ENCODE peak calls at places on chromosomes 16 and 17, in nine cellular contexts. One of them, this sample, is unnamed.

GRCh38 chr17:78781339-78782304 is at the start of gene CYTH1:
- DNase-seq in SK-N-SH: peak; percentile 75
- DNase-seq in breast epithelium: no peak
- DNase-seq in AG09319: no peak
- DNase-seq in WTC11: peak; percentile 59
- DNase-seq in heart left ventricle: peak; percentile 54
- DNase-seq in type B pancreatic cell: no peak
- DNase-seq in Peyer's patch: peak; percentile 77
- DNase-seq in mammary epithelial cell: peak; percentile 26
- DNase-seq in this sample: no peak

GRCh38 chr16:89020068-89020924 is 43.3 kb upstream of the CBFA2T3 start:
- DNase-seq in SK-N-SH: no peak
- DNase-seq in breast epithelium: no peak
- DNase-seq in AG09319: no peak
- DNase-seq in WTC11: no peak
- DNase-seq in heart left ventricle: no peak
- DNase-seq in type B pancreatic cell: no peak
- DNase-seq in Peyer's patch: no peak
- DNase-seq in mammary epithelial cell: no peak
- DNase-seq in this sample: no peak

GRCh38 chr16:29915590-29916247 is 10.3 kb downstream of the KCTD13 start:
- DNase-seq in SK-N-SH: no peak
- DNase-seq in breast epithelium: no peak
- DNase-seq in AG09319: no peak
- DNase-seq in WTC11: no peak
- DNase-seq in heart left ventricle: no peak
- DNase-seq in type B pancreatic cell: no peak
- DNase-seq in Peyer's patch: no peak
- DNase-seq in mammary epithelial cell: peak; percentile 85
- DNase-seq in this sample: no peak

GRCh38 chr17:55320594-55321506 is 56.1 kb downstream of the HLF start:
- DNase-seq in SK-N-SH: no peak
- DNase-seq in breast epithelium: peak; percentile 96
- DNase-seq in AG09319: no peak
- DNase-seq in WTC11: no peak
- DNase-seq in heart left ventricle: no peak
- DNase-seq in type B pancreatic cell: no peak
- DNase-seq in Peyer's patch: no peak
- DNase-seq in mammary epithelial cell: peak; percentile 65
- DNase-seq in this sample: no peak

GRCh38 chr17:14637260-14637659 is 336.4 kb downstream of the HS3ST3B1 start:
- DNase-seq in SK-N-SH: no peak
- DNase-seq in breast epithelium: no peak
- DNase-seq in AG09319: no peak
- DNase-seq in WTC11: no peak
- DNase-seq in heart left ventricle: no peak
- DNase-seq in type B pancreatic cell: no peak
- DNase-seq in Peyer's patch: no peak
- DNase-seq in mammary epithelial cell: no peak
- DNase-seq in this sample: no peak

GRCh38 chr17:78250891-78251772 is 19.7 kb downstream of the TMEM235 start:
- DNase-seq in SK-N-SH: peak; percentile 99
- DNase-seq in breast epithelium: peak; percentile 73
- DNase-seq in AG09319: peak; percentile 66
- DNase-seq in WTC11: peak; percentile 96
- DNase-seq in heart left ventricle: peak; percentile 84
- DNase-seq in type B pancreatic cell: peak; percentile 94
- DNase-seq in Peyer's patch: peak; percentile 90
- DNase-seq in mammary epithelial cell: peak; percentile 81
- DNase-seq in this sample: peak; percentile 97

GRCh38 chr17:50396261-50397110 is 837 bp downstream of the LRRC59 start:
- DNase-seq in SK-N-SH: peak; percentile 58
- DNase-seq in breast epithelium: peak; percentile 31
- DNase-seq in AG09319: peak; percentile 35
- DNase-seq in WTC11: no peak
- DNase-seq in heart left ventricle: no peak
- DNase-seq in type B pancreatic cell: no peak
- DNase-seq in Peyer's patch: peak; percentile 74
- DNase-seq in mammary epithelial cell: peak; percentile 68
- DNase-seq in this sample: no peak

GRCh38 chr17:45230410-45230786 is 8.7 kb downstream of the FMNL1 start:
- DNase-seq in SK-N-SH: no peak
- DNase-seq in breast epithelium: no peak
- DNase-seq in AG09319: no peak
- DNase-seq in WTC11: no peak
- DNase-seq in heart left ventricle: no peak
- DNase-seq in type B pancreatic cell: no peak
- DNase-seq in Peyer's patch: no peak
- DNase-seq in mammary epithelial cell: no peak
- DNase-seq in this sample: no peak

GRCh38 chr17:46841561-46842379 is 9.6 kb upstream of the WNT9B start:
- DNase-seq in SK-N-SH: peak; percentile 96
- DNase-seq in breast epithelium: no peak
- DNase-seq in AG09319: no peak
- DNase-seq in WTC11: peak; percentile 78
- DNase-seq in heart left ventricle: no peak
- DNase-seq in type B pancreatic cell: no peak
- DNase-seq in Peyer's patch: no peak
- DNase-seq in mammary epithelial cell: no peak
- DNase-seq in this sample: no peak

GRCh38 chr17:78879679-78880186 is 23.3 kb downstream of the CEP295NL start:
- DNase-seq in SK-N-SH: peak; percentile 76
- DNase-seq in breast epithelium: peak; percentile 57
- DNase-seq in AG09319: peak; percentile 87
- DNase-seq in WTC11: no peak
- DNase-seq in heart left ventricle: peak; percentile 91
- DNase-seq in type B pancreatic cell: no peak
- DNase-seq in Peyer's patch: peak; percentile 64
- DNase-seq in mammary epithelial cell: peak; percentile 13
- DNase-seq in this sample: no peak

GRCh38 chr17:41610965-41611640 is 1.5 kb downstream of the KRT16 start:
- DNase-seq in SK-N-SH: no peak
- DNase-seq in breast epithelium: no peak
- DNase-seq in AG09319: no peak
- DNase-seq in WTC11: no peak
- DNase-seq in heart left ventricle: no peak
- DNase-seq in type B pancreatic cell: no peak
- DNase-seq in Peyer's patch: no peak
- DNase-seq in mammary epithelial cell: no peak
- DNase-seq in this sample: no peak

GRCh38 chr17:65229596-65229995 is 92.4 kb downstream of the RGS9 start:
- DNase-seq in SK-N-SH: no peak
- DNase-seq in breast epithelium: no peak
- DNase-seq in AG09319: no peak
- DNase-seq in WTC11: no peak
- DNase-seq in heart left ventricle: no peak
- DNase-seq in type B pancreatic cell: no peak
- DNase-seq in Peyer's patch: no peak
- DNase-seq in mammary epithelial cell: no peak
- DNase-seq in this sample: no peak

GRCh38 chr16:66401610-66402009 is 25.5 kb upstream of the BEAN1 start:
- DNase-seq in SK-N-SH: no peak
- DNase-seq in breast epithelium: no peak
- DNase-seq in AG09319: no peak
- DNase-seq in WTC11: no peak
- DNase-seq in heart left ventricle: no peak
- DNase-seq in type B pancreatic cell: no peak
- DNase-seq in Peyer's patch: peak; percentile 18
- DNase-seq in mammary epithelial cell: no peak
- DNase-seq in this sample: peak; percentile 69

GRCh38 chr17:40545660-40546059 is 19.6 kb downstream of the CCR7 start:
- DNase-seq in SK-N-SH: no peak
- DNase-seq in breast epithelium: peak; percentile 15
- DNase-seq in AG09319: no peak
- DNase-seq in WTC11: peak; percentile 6
- DNase-seq in heart left ventricle: peak; percentile 11
- DNase-seq in type B pancreatic cell: no peak
- DNase-seq in Peyer's patch: peak; percentile 44
- DNase-seq in mammary epithelial cell: no peak
- DNase-seq in this sample: no peak

GRCh38 chr16:69118468-69118867 is 13.0 kb downstream of the HAS3 start:
- DNase-seq in SK-N-SH: no peak
- DNase-seq in breast epithelium: no peak
- DNase-seq in AG09319: no peak
- DNase-seq in WTC11: no peak
- DNase-seq in heart left ventricle: no peak
- DNase-seq in type B pancreatic cell: no peak
- DNase-seq in Peyer's patch: no peak
- DNase-seq in mammary epithelial cell: no peak
- DNase-seq in this sample: no peak

GRCh38 chr17:6853764-6854442 is 22.4 kb upstream of the TEKT1 start:
- DNase-seq in SK-N-SH: no peak
- DNase-seq in breast epithelium: no peak
- DNase-seq in AG09319: no peak
- DNase-seq in WTC11: peak; percentile 64
- DNase-seq in heart left ventricle: no peak
- DNase-seq in type B pancreatic cell: no peak
- DNase-seq in Peyer's patch: no peak
- DNase-seq in mammary epithelial cell: peak; percentile 79
- DNase-seq in this sample: no peak
- TF ChIP-seq CTCF in SK-N-SH: peak; percentile 45
- TF ChIP-seq CTCF in breast epithelium: peak; percentile 23
- TF ChIP-seq CTCF in AG09319: peak; percentile 18
- TF ChIP-seq CTCF in WTC11: peak; percentile 72
- TF ChIP-seq CTCF in heart left ventricle: no peak
- TF ChIP-seq CTCF in type B pancreatic cell: peak; percentile 57
- TF ChIP-seq CTCF in Peyer's patch: no peak
- TF ChIP-seq CTCF in mammary epithelial cell: peak; percentile 55
- TF ChIP-seq CTCF in this sample: peak; percentile 13

DNA sequence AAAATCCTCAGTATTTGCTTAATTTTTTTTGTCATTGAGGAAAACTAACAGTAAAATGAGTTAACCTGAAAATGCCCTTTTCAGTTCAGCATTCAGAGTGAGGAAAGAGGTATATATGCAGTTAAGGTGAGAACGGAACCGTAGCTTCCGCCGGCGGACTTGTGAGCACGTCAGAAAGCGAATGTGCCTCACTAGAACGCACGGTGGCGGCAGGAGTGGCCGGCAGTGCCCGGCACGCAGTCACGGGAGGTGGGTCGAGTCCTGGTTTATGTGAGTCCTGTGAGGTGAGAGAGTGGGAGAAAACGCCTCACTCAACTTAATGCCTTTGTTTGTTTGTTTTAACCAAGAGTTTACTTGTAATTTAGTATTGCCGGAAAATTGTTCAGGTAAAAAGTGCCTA is 6.1 kb downstream of the SEC14L1 start:
- DNase-seq in SK-N-SH: no peak
- DNase-seq in breast epithelium: no peak
- DNase-seq in AG09319: no peak
- DNase-seq in WTC11: peak; percentile 33
- DNase-seq in heart left ventricle: peak; percentile 60
- DNase-seq in type B pancreatic cell: no peak
- DNase-seq in Peyer's patch: peak; percentile 84
- DNase-seq in mammary epithelial cell: no peak
- DNase-seq in this sample: no peak
- TF ChIP-seq CTCF in SK-N-SH: no peak
- TF ChIP-seq CTCF in breast epithelium: no peak
- TF ChIP-seq CTCF in AG09319: no peak
- TF ChIP-seq CTCF in WTC11: no peak
- TF ChIP-seq CTCF in heart left ventricle: peak; percentile 18
- TF ChIP-seq CTCF in type B pancreatic cell: no peak
- TF ChIP-seq CTCF in Peyer's patch: no peak
- TF ChIP-seq CTCF in mammary epithelial cell: no peak
- TF ChIP-seq CTCF in this sample: no peak

GRCh38 chr16:50940275-50940854 is 198.5 kb downstream of the CYLD start:
- DNase-seq in SK-N-SH: no peak
- DNase-seq in breast epithelium: no peak
- DNase-seq in AG09319: no peak
- DNase-seq in WTC11: no peak
- DNase-seq in heart left ventricle: no peak
- DNase-seq in type B pancreatic cell: no peak
- DNase-seq in Peyer's patch: no peak
- DNase-seq in mammary epithelial cell: no peak
- DNase-seq in this sample: no peak
- TF ChIP-seq CTCF in SK-N-SH: no peak
- TF ChIP-seq CTCF in breast epithelium: no peak
- TF ChIP-seq CTCF in AG09319: no peak
- TF ChIP-seq CTCF in WTC11: no peak
- TF ChIP-seq CTCF in heart left ventricle: no peak
- TF ChIP-seq CTCF in type B pancreatic cell: no peak
- TF ChIP-seq CTCF in Peyer's patch: no peak
- TF ChIP-seq CTCF in mammary epithelial cell: no peak
- TF ChIP-seq CTCF in this sample: no peak

GRCh38 chr17:38868968-38869646 is 751 bp upstream of the LASP1 start:
- DNase-seq in SK-N-SH: peak; percentile 81
- DNase-seq in breast epithelium: peak; percentile 94
- DNase-seq in AG09319: peak; percentile 84
- DNase-seq in WTC11: peak; percentile 95
- DNase-seq in heart left ventricle: peak; percentile 90
- DNase-seq in type B pancreatic cell: peak; percentile 97
- DNase-seq in Peyer's patch: peak; percentile 96
- DNase-seq in mammary epithelial cell: peak; percentile 84
- DNase-seq in this sample: peak; percentile 97
- TF ChIP-seq CTCF in SK-N-SH: peak; percentile 52
- TF ChIP-seq CTCF in breast epithelium: no peak
- TF ChIP-seq CTCF in AG09319: peak; percentile 30
- TF ChIP-seq CTCF in WTC11: no peak
- TF ChIP-seq CTCF in heart left ventricle: peak; percentile 61
- TF ChIP-seq CTCF in type B pancreatic cell: peak; percentile 16
- TF ChIP-seq CTCF in Peyer's patch: no peak
- TF ChIP-seq CTCF in mammary epithelial cell: peak; percentile 7
- TF ChIP-seq CTCF in this sample: peak; percentile 37

DNA sequence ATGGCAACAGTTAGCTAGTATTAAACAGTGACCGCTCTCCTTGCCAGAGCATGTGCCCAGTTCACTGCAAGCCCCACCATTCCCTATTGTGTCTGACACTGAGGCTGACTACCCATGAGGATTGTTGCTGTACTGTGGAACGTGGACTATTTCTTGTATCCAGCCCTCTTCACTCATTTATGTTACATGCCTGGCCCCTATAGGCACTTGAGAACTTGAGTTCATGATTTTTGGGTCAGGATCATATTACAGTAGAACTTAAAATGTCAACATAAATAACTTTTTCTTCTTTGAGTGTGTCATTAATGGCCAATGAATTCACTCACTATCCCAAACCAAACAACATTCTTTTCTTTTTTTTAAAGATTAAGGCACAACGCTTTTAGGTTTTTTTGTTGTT is 55.7 kb downstream of the LYRM1 start:
- DNase-seq in SK-N-SH: no peak
- DNase-seq in breast epithelium: no peak
- DNase-seq in AG09319: no peak
- DNase-seq in WTC11: no peak
- DNase-seq in heart left ventricle: no peak
- DNase-seq in type B pancreatic cell: no peak
- DNase-seq in Peyer's patch: no peak
- DNase-seq in mammary epithelial cell: no peak
- DNase-seq in this sample: no peak
- TF ChIP-seq CTCF in SK-N-SH: no peak
- TF ChIP-seq CTCF in breast epithelium: no peak
- TF ChIP-seq CTCF in AG09319: no peak
- TF ChIP-seq CTCF in WTC11: no peak
- TF ChIP-seq CTCF in heart left ventricle: no peak
- TF ChIP-seq CTCF in type B pancreatic cell: no peak
- TF ChIP-seq CTCF in Peyer's patch: no peak
- TF ChIP-seq CTCF in mammary epithelial cell: no peak
- TF ChIP-seq CTCF in this sample: no peak

DNA sequence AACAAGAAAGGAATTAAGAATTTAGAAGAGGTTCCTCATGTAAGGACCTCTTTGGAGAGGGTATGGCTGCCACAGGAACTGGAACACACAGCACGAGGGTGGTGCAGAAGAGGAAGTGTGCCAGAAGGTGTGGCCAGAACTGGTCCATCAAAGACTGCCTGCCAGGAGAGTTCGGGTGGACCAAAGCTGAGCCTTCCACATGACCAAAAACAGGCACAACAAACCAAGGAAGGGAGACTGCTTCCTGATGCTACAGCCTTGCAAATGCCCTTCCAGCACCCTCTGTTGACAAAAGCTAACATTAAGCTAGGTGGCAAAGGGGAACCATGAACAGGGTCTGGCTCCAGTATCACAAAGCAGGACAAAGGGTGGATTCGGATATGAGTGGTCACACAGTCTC is 125.8 kb upstream of the TMEM97 start:
- DNase-seq in SK-N-SH: no peak
- DNase-seq in breast epithelium: peak; percentile 28
- DNase-seq in AG09319: no peak
- DNase-seq in WTC11: no peak
- DNase-seq in heart left ventricle: peak; percentile 26
- DNase-seq in type B pancreatic cell: no peak
- DNase-seq in Peyer's patch: peak; percentile 51
- DNase-seq in mammary epithelial cell: no peak
- DNase-seq in this sample: no peak
- TF ChIP-seq CTCF in SK-N-SH: no peak
- TF ChIP-seq CTCF in breast epithelium: no peak
- TF ChIP-seq CTCF in AG09319: no peak
- TF ChIP-seq CTCF in WTC11: no peak
- TF ChIP-seq CTCF in heart left ventricle: no peak
- TF ChIP-seq CTCF in type B pancreatic cell: no peak
- TF ChIP-seq CTCF in Peyer's patch: no peak
- TF ChIP-seq CTCF in mammary epithelial cell: no peak
- TF ChIP-seq CTCF in this sample: no peak

This sample was measured in osteocyte.